ENCODE peak calls at places on chromosomes 13 and 19, in nine cellular contexts. H is thoracic aorta, S is PC-9, W is A673, C is GM10248, R is chondrocyte, T is neural crest cell, Z is omental fat pad, G is Peyer's patch. Y is an unnamed sample.

GRCh38 chr13:28935104-28935503 is 115.0 kb downstream of the MTUS2 start:
- DNase-seq in H (no peak), S (no peak), W (no peak), C (no peak), R (no peak), T (no peak), Z (no peak), G (no peak), Y (no peak)

GRCh38 chr19:17325881-17326594 is 8.6 kb downstream of the ANO8 start:
- DNase-seq in H (peak), S (no peak), W (no peak), C (no peak), R (no peak), T (no peak), Z (no peak), G (peak), Y (no peak)

GRCh38 chr19:16945762-16946465 is 57.1 kb downstream of the F2RL3 start:
- DNase-seq in H (no peak), S (no peak), W (no peak), C (no peak), R (no peak), T (no peak), Z (no peak), G (no peak), Y (no peak)

GRCh38 chr13:29935309-29935981 is 85.0 kb upstream of the UBL3 start:
- DNase-seq in H (no peak), S (no peak), W (no peak), C (peak), R (no peak), T (no peak), Z (no peak), G (peak), Y (peak)

GRCh38 chr19:2723747-2724146 is 2.6 kb upstream of the DIRAS1 start:
- DNase-seq in H (no peak), S (no peak), W (no peak), C (no peak), R (no peak), T (no peak), Z (no peak), G (no peak), Y (no peak)

GRCh38 chr19:10078329-10078728 is 7.8 kb upstream of the SHFL start:
- DNase-seq in H (no peak), S (no peak), W (no peak), C (no peak), R (no peak), T (no peak), Z (no peak), G (no peak), Y (no peak)

GRCh38 chr13:93227906-93228801 is 1.5 kb downstream of the GPC6 start:
- DNase-seq in H (no peak), S (no peak), W (peak), C (no peak), R (no peak), T (peak), Z (no peak), G (no peak), Y (no peak)

GRCh38 chr13:31485183-31485582 is 254.1 kb upstream of the RXFP2 start:
- DNase-seq in H (no peak), S (no peak), W (no peak), C (no peak), R (no peak), T (no peak), Z (no peak), G (no peak), Y (no peak)

GRCh38 chr19:18788782-18789421 is 2.2 kb downstream of the COMP start:
- DNase-seq in H (no peak), S (no peak), W (no peak), C (no peak), R (no peak), T (no peak), Z (no peak), G (no peak), Y (no peak)

DNA sequence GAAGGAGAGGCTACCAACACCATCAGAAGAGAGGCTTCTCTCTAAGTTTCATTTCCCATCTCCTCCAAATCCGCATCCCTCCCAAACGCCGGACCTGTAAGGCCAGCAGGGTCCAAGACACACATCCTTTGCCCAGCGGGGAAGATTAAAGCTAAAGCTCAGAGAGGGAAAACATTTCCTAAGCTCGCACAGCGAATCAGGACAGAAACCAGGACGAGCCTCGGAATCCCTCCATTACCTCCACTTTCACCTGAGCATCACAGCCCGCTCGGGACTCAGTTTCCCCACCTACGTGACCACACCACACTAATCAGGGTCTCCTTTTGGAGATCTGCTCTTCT is 711 bp upstream of the FOSB start:
- DNase-seq in H (no peak), S (no peak), W (no peak), C (no peak), R (no peak), T (no peak), Z (no peak), G (no peak), Y (no peak)
- TF ChIP-seq CTCF in H (no peak), S (no peak), W (no peak), C (no peak), R (no peak), T (no peak), Z (no peak), G (no peak), Y (no peak)

DNA sequence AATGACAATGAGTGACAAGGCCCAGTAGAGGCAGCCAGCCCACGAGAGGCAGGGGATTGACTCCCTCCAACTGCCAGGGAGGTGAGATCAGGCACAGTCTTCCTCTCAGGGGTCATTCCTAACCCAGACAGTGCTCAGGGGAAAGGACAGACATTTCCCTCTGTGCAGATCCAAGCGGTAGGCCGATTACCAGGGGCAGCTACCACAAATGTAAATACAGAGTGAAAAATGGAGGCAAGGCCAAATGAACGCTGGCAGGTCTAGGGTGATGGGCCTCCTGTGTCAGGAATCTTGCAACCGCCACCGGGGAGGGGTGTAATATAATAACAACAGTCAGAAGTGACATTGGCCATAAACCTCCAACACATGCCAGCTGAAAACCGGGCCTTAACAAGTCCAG is 881.4 kb downstream of the UQCRFS1 start:
- DNase-seq in H (no peak), S (no peak), W (no peak), C (no peak), R (no peak), T (no peak), Z (no peak), G (no peak), Y (no peak)
- TF ChIP-seq CTCF in H (no peak), S (no peak), W (no peak), C (no peak), R (no peak), T (no peak), Z (no peak), G (no peak), Y (no peak)

DNA sequence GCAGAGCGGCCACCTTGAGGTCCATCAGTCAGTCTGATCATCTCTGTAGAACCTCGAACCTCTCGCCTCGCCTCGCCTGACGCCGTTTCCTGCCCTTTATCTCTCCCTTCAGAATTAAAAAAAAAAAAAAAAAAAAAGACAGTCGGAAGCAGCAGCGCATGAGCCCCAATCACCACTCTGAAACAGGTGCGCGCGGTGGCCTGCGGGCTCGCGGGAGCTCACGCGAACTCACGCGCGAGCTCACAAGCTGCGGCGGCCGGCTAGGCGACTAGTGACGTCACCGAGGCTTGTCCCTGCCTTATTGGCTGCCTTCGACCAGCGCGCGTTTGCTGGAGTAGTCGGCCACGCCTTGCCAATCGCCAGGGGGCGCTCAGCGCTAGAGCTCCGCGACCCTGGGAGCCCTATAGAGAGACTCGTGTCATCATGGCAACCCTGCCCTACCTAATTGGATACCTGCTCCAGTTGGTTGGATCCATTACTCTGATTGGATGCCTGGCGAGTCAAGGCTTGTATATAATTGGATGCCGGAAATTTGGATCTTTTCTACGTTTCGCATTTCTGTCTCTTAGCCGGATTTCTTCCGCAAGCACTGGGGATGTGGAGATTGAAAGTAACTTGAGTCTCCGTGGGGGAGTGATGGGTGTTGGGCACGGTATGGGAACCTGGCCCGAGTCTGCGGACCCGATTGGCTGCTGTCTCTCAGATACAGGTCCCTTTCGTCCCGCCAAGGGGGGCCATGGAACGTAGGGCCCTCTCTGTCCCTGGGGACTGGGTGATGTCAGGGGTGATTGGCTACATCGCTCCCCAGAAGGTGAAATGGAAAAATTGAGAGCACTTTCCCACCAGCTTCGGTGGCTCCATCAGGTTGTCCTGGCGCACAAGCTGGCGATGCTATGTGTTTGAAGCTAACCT is 31.6 kb downstream of the SYT3 start:
- DNase-seq in H (no peak), S (no peak), W (peak), C (peak), R (no peak), T (peak), Z (peak), G (peak), Y (peak)
- TF ChIP-seq CTCF in H (no peak), S (no peak), W (peak), C (peak), R (peak), T (peak), Z (no peak), G (no peak), Y (peak)

DNA sequence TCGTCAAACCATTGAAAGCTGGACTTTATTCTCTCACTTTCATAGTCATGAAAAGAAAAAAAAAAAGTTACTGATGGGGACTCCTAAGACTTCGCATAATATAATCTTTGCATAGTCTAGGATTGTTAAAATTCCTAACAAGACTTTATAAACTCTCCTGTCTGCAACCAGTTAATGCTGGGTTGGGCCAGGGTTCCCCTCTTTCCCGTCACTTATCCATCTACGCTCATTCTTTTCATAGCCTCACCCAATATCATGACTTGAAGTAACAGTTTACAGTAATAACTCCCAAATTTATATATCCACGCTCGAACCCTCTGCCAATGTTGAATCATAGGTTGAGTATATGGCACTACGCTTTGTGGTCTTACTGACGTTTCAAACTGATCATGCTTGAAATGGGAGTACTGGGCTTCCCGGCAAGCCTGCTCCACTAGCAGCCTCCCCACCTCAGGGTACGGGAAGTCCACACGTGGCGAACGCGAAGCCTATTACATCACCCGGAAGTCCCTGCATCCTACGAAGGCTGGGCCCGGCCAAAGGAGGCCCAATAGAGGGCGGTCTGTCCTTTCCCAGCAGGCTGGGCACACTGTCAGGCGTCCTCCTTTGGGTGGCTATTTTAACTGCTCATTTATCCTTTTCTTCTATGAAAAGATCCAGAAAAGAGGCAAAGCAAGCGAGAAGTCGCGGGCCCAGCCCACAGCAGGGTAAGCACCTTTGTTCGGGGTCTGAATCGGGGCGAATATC is 694 bp upstream of the ZNF460 start:
- DNase-seq in H (peak), S (peak), W (peak), C (peak), R (peak), T (peak), Z (peak), G (peak), Y (peak)
- TF ChIP-seq CTCF in H (no peak), S (peak), W (peak), C (peak), R (peak), T (no peak), Z (no peak), G (no peak), Y (no peak)

GRCh38 chr13:61258185-61258584 is 157.5 kb downstream of the PCDH20 start:
- DNase-seq in H (no peak), S (no peak), W (no peak), C (no peak), R (no peak), T (no peak), Z (no peak), G (no peak), Y (no peak)

GRCh38 chr13:61253105-61253877 is 162.4 kb downstream of the PCDH20 start:
- DNase-seq in H (no peak), S (no peak), W (no peak), C (no peak), R (no peak), T (no peak), Z (no peak), G (no peak), Y (no peak)

GRCh38 chr13:61252213-61252612 is 163.4 kb downstream of the PCDH20 start:
- DNase-seq in H (no peak), S (no peak), W (peak), C (no peak), R (no peak), T (no peak), Z (no peak), G (no peak), Y (no peak)

GRCh38 chr13:61255035-61255796 is 160.4 kb downstream of the PCDH20 start:
- DNase-seq in H (no peak), S (no peak), W (peak), C (no peak), R (no peak), T (no peak), Z (no peak), G (no peak), Y (peak)
- TF ChIP-seq CTCF in H (no peak), S (no peak), W (peak), C (peak), R (peak), T (peak), Z (no peak), G (no peak), Y (no peak)

GRCh38 chr19:4012092-4012974 is 4.8 kb downstream of the PIAS4 start:
- DNase-seq in H (no peak), S (no peak), W (no peak), C (no peak), R (no peak), T (no peak), Z (no peak), G (no peak), Y (no peak)
- TF ChIP-seq CTCF in H (no peak), S (no peak), W (no peak), C (no peak), R (no peak), T (no peak), Z (no peak), G (no peak), Y (no peak)

GRCh38 chr19:40605201-40605971 is 4.2 kb downstream of the LTBP4 start:
- DNase-seq in H (no peak), S (peak), W (peak), C (peak), R (no peak), T (no peak), Z (no peak), G (peak), Y (peak)
- TF ChIP-seq CTCF in H (no peak), S (no peak), W (peak), C (peak), R (peak), T (no peak), Z (no peak), G (no peak), Y (no peak)

Y was measured in activated CD8-positive, alpha-beta T cell treated with anti-CD3 and anti-CD28 coated beads for 36 hours.